ENCODE peak calls at places on chromosomes 11 and 22, in six cellular contexts. One of them, this sample, is unnamed.
A peak's percentile ranks its signal among the peaks of the same experiment; 100 is the strongest.

GRCh38 chr11:93279911-93280347 is 50.6 kb upstream of the DEUP1 start:
- DNase-seq in adrenal gland: no peak
- DNase-seq in HCT116: no peak
- DNase-seq in left ventricle myocardium inferior: no peak
- DNase-seq in skeletal muscle cell: no peak
- DNase-seq in AG10803: no peak
- DNase-seq in this sample: no peak

GRCh38 chr22:22355233-22355834 is 110.7 kb downstream of the VPREB1 start:
- DNase-seq in HCT116: no peak
- DNase-seq in adrenal gland: no peak
- DNase-seq in left ventricle myocardium inferior: no peak
- DNase-seq in skeletal muscle cell: no peak
- DNase-seq in AG10803: no peak
- DNase-seq in this sample: no peak

GRCh38 chr11:87712802-87713202 is 462.4 kb downstream of the RAB38 start:
- DNase-seq in adrenal gland: no peak
- DNase-seq in skeletal muscle cell: no peak
- DNase-seq in left ventricle myocardium inferior: no peak
- DNase-seq in HCT116: no peak
- DNase-seq in AG10803: no peak
- DNase-seq in this sample: no peak

GRCh38 chr22:43209523-43209890 is 22.6 kb upstream of the TTLL12 start:
- DNase-seq in AG10803: no peak
- DNase-seq in skeletal muscle cell: no peak
- DNase-seq in adrenal gland: no peak
- DNase-seq in left ventricle myocardium inferior: no peak
- DNase-seq in HCT116: no peak
- DNase-seq in this sample: no peak

GRCh38 chr11:14411818-14412217 is 52.8 kb upstream of the RRAS2 start:
- DNase-seq in AG10803: peak; percentile 92
- DNase-seq in adrenal gland: peak; percentile 35
- DNase-seq in skeletal muscle cell: peak; percentile 74
- DNase-seq in HCT116: no peak
- DNase-seq in left ventricle myocardium inferior: peak; percentile 18
- DNase-seq in this sample: peak; percentile 59

GRCh38 chr11:78177216-78177615 is 11.2 kb downstream of the KCTD21 start:
- DNase-seq in skeletal muscle cell: no peak
- DNase-seq in AG10803: no peak
- DNase-seq in adrenal gland: no peak
- DNase-seq in left ventricle myocardium inferior: no peak
- DNase-seq in HCT116: no peak
- DNase-seq in this sample: no peak

GRCh38 chr11:71481101-71481960 is 28.3 kb downstream of the NADSYN1 start:
- DNase-seq in AG10803: no peak
- DNase-seq in skeletal muscle cell: no peak
- DNase-seq in left ventricle myocardium inferior: no peak
- DNase-seq in HCT116: no peak
- DNase-seq in adrenal gland: no peak
- DNase-seq in this sample: no peak

GRCh38 chr22:26406118-26406517 is 22.9 kb upstream of the ASPHD2 start:
- DNase-seq in adrenal gland: no peak
- DNase-seq in AG10803: peak; percentile 17
- DNase-seq in left ventricle myocardium inferior: no peak
- DNase-seq in skeletal muscle cell: peak; percentile 38
- DNase-seq in HCT116: no peak
- DNase-seq in this sample: peak; percentile 34

GRCh38 chr22:19998232-19998951 is 18.2 kb downstream of the ARVCF start:
- DNase-seq in adrenal gland: no peak
- DNase-seq in left ventricle myocardium inferior: no peak
- DNase-seq in AG10803: no peak
- DNase-seq in skeletal muscle cell: no peak
- DNase-seq in HCT116: no peak
- DNase-seq in this sample: peak; percentile 26

GRCh38 chr11:126129681-126130671 is 67.3 kb upstream of the CDON start:
- DNase-seq in skeletal muscle cell: no peak
- DNase-seq in adrenal gland: no peak
- DNase-seq in HCT116: no peak
- DNase-seq in left ventricle myocardium inferior: no peak
- DNase-seq in AG10803: no peak
- DNase-seq in this sample: no peak

GRCh38 chr11:44728491-44728910 is 1.7 kb downstream of the TSPAN18 start:
- DNase-seq in left ventricle myocardium inferior: no peak
- DNase-seq in adrenal gland: peak; percentile 42
- DNase-seq in AG10803: no peak
- DNase-seq in HCT116: no peak
- DNase-seq in skeletal muscle cell: no peak
- DNase-seq in this sample: no peak

GRCh38 chr22:50481440-50482106 is at the start of gene ADM2:
- DNase-seq in HCT116: no peak
- DNase-seq in adrenal gland: no peak
- DNase-seq in skeletal muscle cell: no peak
- DNase-seq in AG10803: peak; percentile 49
- DNase-seq in left ventricle myocardium inferior: no peak
- DNase-seq in this sample: no peak

GRCh38 chr11:27678242-27678641 is 22.0 kb downstream of the BDNF start:
- DNase-seq in left ventricle myocardium inferior: no peak
- DNase-seq in skeletal muscle cell: no peak
- DNase-seq in adrenal gland: no peak
- DNase-seq in HCT116: no peak
- DNase-seq in AG10803: no peak
- DNase-seq in this sample: peak; percentile 77

GRCh38 chr11:47577460-47578041 is 1.2 kb downstream of the KBTBD4 start:
- DNase-seq in adrenal gland: no peak
- DNase-seq in HCT116: no peak
- DNase-seq in AG10803: no peak
- DNase-seq in skeletal muscle cell: no peak
- DNase-seq in left ventricle myocardium inferior: no peak
- DNase-seq in this sample: no peak

GRCh38 chr11:128453444-128454336 is 133.7 kb downstream of the ETS1 start:
- DNase-seq in skeletal muscle cell: peak; percentile 96
- DNase-seq in left ventricle myocardium inferior: peak; percentile 60
- DNase-seq in HCT116: no peak
- DNase-seq in adrenal gland: peak; percentile 75
- DNase-seq in AG10803: peak; percentile 97
- DNase-seq in this sample: peak; percentile 95

GRCh38 chr22:32044913-32045312 is 1.9 kb downstream of the SLC5A1 start:
- DNase-seq in skeletal muscle cell: no peak
- DNase-seq in HCT116: no peak
- DNase-seq in left ventricle myocardium inferior: no peak
- DNase-seq in AG10803: peak; percentile 2
- DNase-seq in adrenal gland: no peak
- DNase-seq in this sample: no peak

GRCh38 chr11:134741453-134742227 is 329.6 kb upstream of the B3GAT1 start:
- DNase-seq in adrenal gland: peak; percentile 7
- DNase-seq in HCT116: no peak
- DNase-seq in left ventricle myocardium inferior: no peak
- DNase-seq in skeletal muscle cell: no peak
- DNase-seq in AG10803: no peak
- DNase-seq in this sample: peak; percentile 84

GRCh38 chr22:29623553-29624169 is 20.2 kb downstream of the NF2 start:
- DNase-seq in adrenal gland: no peak
- DNase-seq in HCT116: no peak
- DNase-seq in AG10803: no peak
- DNase-seq in skeletal muscle cell: no peak
- DNase-seq in left ventricle myocardium inferior: no peak
- DNase-seq in this sample: no peak

GRCh38 chr11:117607449-117607848 is 189.6 kb downstream of the DSCAML1 start:
- DNase-seq in AG10803: no peak
- DNase-seq in adrenal gland: no peak
- DNase-seq in skeletal muscle cell: no peak
- DNase-seq in HCT116: no peak
- DNase-seq in left ventricle myocardium inferior: no peak
- DNase-seq in this sample: no peak

GRCh38 chr11:134562176-134562575 is 150.1 kb upstream of the B3GAT1 start:
- DNase-seq in left ventricle myocardium inferior: no peak
- DNase-seq in HCT116: no peak
- DNase-seq in AG10803: no peak
- DNase-seq in adrenal gland: no peak
- DNase-seq in skeletal muscle cell: no peak
- DNase-seq in this sample: no peak

GRCh38 chr22:48491451-48491941 is 1336.2 kb downstream of the BRD1 start:
- DNase-seq in HCT116: no peak
- DNase-seq in skeletal muscle cell: no peak
- DNase-seq in left ventricle myocardium inferior: no peak
- DNase-seq in AG10803: peak; percentile 64
- DNase-seq in adrenal gland: no peak
- DNase-seq in this sample: no peak
- H3K4me3 ChIP-seq in HCT116: no peak overlapping the region
- H3K4me3 ChIP-seq in skeletal muscle cell: no peak overlapping the region
- H3K4me3 ChIP-seq in left ventricle myocardium inferior: no peak overlapping the region
- H3K4me3 ChIP-seq in AG10803: peak overlapping the region; percentile 73
- H3K4me3 ChIP-seq in adrenal gland: no peak overlapping the region
- H3K4me3 ChIP-seq in this sample: no peak overlapping the region

GRCh38 chr11:67406420-67406968 is 2.6 kb downstream of the TBC1D10C start:
- DNase-seq in adrenal gland: no peak
- DNase-seq in HCT116: no peak
- DNase-seq in skeletal muscle cell: no peak
- DNase-seq in AG10803: no peak
- DNase-seq in left ventricle myocardium inferior: no peak
- DNase-seq in this sample: no peak
- H3K4me3 ChIP-seq in adrenal gland: no peak overlapping the region
- H3K4me3 ChIP-seq in HCT116: no peak overlapping the region
- H3K4me3 ChIP-seq in skeletal muscle cell: no peak overlapping the region
- H3K4me3 ChIP-seq in AG10803: no peak overlapping the region
- H3K4me3 ChIP-seq in left ventricle myocardium inferior: no peak overlapping the region
- H3K4me3 ChIP-seq in this sample: no peak overlapping the region

GRCh38 chr22:27800250-27801131 is 1.1 kb downstream of the MN1 start:
- DNase-seq in AG10803: no peak
- DNase-seq in HCT116: no peak
- DNase-seq in adrenal gland: no peak
- DNase-seq in skeletal muscle cell: no peak
- DNase-seq in left ventricle myocardium inferior: peak; percentile 33
- DNase-seq in this sample: peak; percentile 42

GRCh38 chr22:27801197-27801615 is 350 bp downstream of the MN1 start:
- DNase-seq in adrenal gland: no peak
- DNase-seq in left ventricle myocardium inferior: peak; percentile 36
- DNase-seq in AG10803: no peak
- DNase-seq in HCT116: no peak
- DNase-seq in skeletal muscle cell: no peak
- DNase-seq in this sample: peak; percentile 59

GRCh38 chr22:27802389-27803079 is 978 bp upstream of the MN1 start:
- DNase-seq in left ventricle myocardium inferior: no peak
- DNase-seq in HCT116: no peak
- DNase-seq in AG10803: no peak
- DNase-seq in adrenal gland: no peak
- DNase-seq in skeletal muscle cell: no peak
- DNase-seq in this sample: no peak

GRCh38 chr22:27799334-27800249 is 2.0 kb downstream of the MN1 start:
- DNase-seq in AG10803: no peak
- DNase-seq in skeletal muscle cell: no peak
- DNase-seq in left ventricle myocardium inferior: peak; percentile 34
- DNase-seq in adrenal gland: no peak
- DNase-seq in HCT116: no peak
- DNase-seq in this sample: peak; percentile 25

GRCh38 chr22:27801616-27802388 is at the start of gene MN1:
- DNase-seq in left ventricle myocardium inferior: peak; percentile 69
- DNase-seq in adrenal gland: peak; percentile 22
- DNase-seq in AG10803: no peak
- DNase-seq in HCT116: no peak
- DNase-seq in skeletal muscle cell: no peak
- DNase-seq in this sample: peak; percentile 54
- H3K4me3 ChIP-seq in left ventricle myocardium inferior: peak within 1 kb of the TSS; percentile 92
- H3K4me3 ChIP-seq in adrenal gland: peak within 1 kb of the TSS; percentile 48
- H3K4me3 ChIP-seq in AG10803: peak within 1 kb of the TSS; percentile 81
- H3K4me3 ChIP-seq in HCT116: peak within 1 kb of the TSS; percentile 60
- H3K4me3 ChIP-seq in skeletal muscle cell: peak within 1 kb of the TSS; percentile 72
- H3K4me3 ChIP-seq in this sample: peak within 1 kb of the TSS; percentile 82

DNA sequence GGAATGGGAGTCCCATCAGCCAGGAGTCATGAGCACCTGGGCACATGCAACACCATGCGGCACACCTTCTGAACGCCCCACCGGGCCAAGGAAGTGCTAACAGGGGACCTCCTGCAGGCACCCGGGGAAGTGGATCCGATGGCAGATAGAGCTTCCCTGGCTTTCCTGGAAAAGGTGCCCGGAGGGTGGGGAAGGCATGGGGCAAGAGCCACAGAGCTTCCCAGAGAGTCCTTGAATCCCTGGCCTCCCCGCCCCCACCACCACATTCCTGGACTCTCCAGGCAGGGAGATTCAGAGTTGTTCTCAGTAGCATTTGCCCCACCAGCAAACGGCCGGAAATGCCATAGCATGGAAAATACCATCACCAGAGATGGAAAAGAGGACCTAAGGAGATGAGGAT is 8.3 kb downstream of the TRIM29 start:
- DNase-seq in left ventricle myocardium inferior: peak; percentile 2
- DNase-seq in adrenal gland: no peak
- DNase-seq in AG10803: no peak
- DNase-seq in HCT116: no peak
- DNase-seq in skeletal muscle cell: no peak
- DNase-seq in this sample: no peak
- H3K4me3 ChIP-seq in left ventricle myocardium inferior: no peak overlapping the region
- H3K4me3 ChIP-seq in adrenal gland: no peak overlapping the region
- H3K4me3 ChIP-seq in AG10803: no peak overlapping the region
- H3K4me3 ChIP-seq in HCT116: no peak overlapping the region
- H3K4me3 ChIP-seq in skeletal muscle cell: no peak overlapping the region
- H3K4me3 ChIP-seq in this sample: no peak overlapping the region

GRCh38 chr11:57363681-57364080 is 17.3 kb downstream of the PRG3 start:
- DNase-seq in skeletal muscle cell: no peak
- DNase-seq in left ventricle myocardium inferior: no peak
- DNase-seq in adrenal gland: no peak
- DNase-seq in AG10803: no peak
- DNase-seq in HCT116: no peak
- DNase-seq in this sample: no peak

GRCh38 chr11:57364851-57365660 is 15.9 kb downstream of the PRG3 start:
- DNase-seq in HCT116: no peak
- DNase-seq in left ventricle myocardium inferior: no peak
- DNase-seq in AG10803: no peak
- DNase-seq in skeletal muscle cell: no peak
- DNase-seq in adrenal gland: no peak
- DNase-seq in this sample: no peak

GRCh38 chr11:57373146-57373545 is 7.8 kb downstream of the PRG3 start:
- DNase-seq in HCT116: no peak
- DNase-seq in skeletal muscle cell: no peak
- DNase-seq in left ventricle myocardium inferior: no peak
- DNase-seq in AG10803: no peak
- DNase-seq in adrenal gland: no peak
- DNase-seq in this sample: no peak

GRCh38 chr11:57370251-57370650 is 10.7 kb downstream of the PRG3 start:
- DNase-seq in left ventricle myocardium inferior: no peak
- DNase-seq in HCT116: no peak
- DNase-seq in adrenal gland: no peak
- DNase-seq in skeletal muscle cell: no peak
- DNase-seq in AG10803: no peak
- DNase-seq in this sample: no peak

DNA sequence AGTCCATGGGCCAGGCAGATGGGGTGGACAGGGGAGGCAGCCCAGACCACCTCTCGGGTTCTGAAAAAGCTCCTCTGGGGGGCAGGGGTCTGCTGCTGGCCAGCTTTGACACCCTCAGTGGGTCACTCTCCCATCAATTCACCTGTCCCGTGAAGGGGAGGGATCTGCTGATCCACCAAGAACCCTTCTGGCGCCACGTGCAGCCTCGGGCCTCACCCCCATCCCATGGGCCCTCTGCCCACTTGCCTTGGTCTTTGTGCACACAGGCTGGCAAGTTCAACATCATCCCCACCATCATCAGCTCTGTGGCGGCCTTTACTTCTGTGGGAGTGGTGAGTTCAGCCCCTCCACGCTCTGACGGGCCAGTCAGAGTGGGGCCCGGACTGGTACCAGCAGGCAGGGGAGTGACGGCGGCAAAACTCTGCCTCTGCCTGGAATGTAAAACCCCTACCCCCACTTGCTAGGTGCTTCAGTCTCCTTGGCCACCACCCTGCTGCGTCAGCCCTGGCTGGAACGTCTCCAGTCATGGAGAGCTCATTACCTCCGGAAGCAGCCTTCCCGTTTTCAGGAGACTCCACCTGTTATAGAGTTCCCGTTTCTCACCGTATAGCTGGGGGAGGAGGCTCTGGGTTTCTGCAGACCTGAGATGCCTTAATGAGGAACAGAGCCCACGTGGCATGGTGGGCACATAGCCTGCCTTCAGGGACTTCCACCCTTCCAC is 12.7 kb downstream of the PRG3 start:
- DNase-seq in adrenal gland: no peak
- DNase-seq in left ventricle myocardium inferior: no peak
- DNase-seq in HCT116: no peak
- DNase-seq in skeletal muscle cell: no peak
- DNase-seq in AG10803: no peak
- DNase-seq in this sample: no peak
- H3K4me3 ChIP-seq in adrenal gland: no peak overlapping the region
- H3K4me3 ChIP-seq in left ventricle myocardium inferior: no peak overlapping the region
- H3K4me3 ChIP-seq in HCT116: no peak overlapping the region
- H3K4me3 ChIP-seq in skeletal muscle cell: no peak overlapping the region
- H3K4me3 ChIP-seq in AG10803: no peak overlapping the region
- H3K4me3 ChIP-seq in this sample: no peak overlapping the region

This sample was measured in choroid plexus epithelial cell.